ENCODE peak calls at places on chromosomes 4 and X, in four cellular contexts. T is brain microvascular endothelial cell, N is cardiac muscle cell, W is PC-3. P is an unnamed sample.

GRCh38 chr4:105061720-105062119 is 85.0 kb upstream of the TET2 start:
- DNase-seq in N (no peak), W (peak; percentile 31), T (no peak), P (no peak)

GRCh38 chrX:139642241-139642927 is 65.6 kb downstream of the MCF2 start:
- DNase-seq in W (no peak), N (peak; percentile 6), T (no peak), P (no peak)

GRCh38 chr4:152577708-152578421 is 42.0 kb upstream of the FBXW7 start:
- DNase-seq in N (no peak), T (no peak), W (no peak), P (no peak)

GRCh38 chr4:161254375-161254774 is 909.4 kb downstream of the FSTL5 start:
- DNase-seq in W (peak; percentile 35), N (no peak), T (no peak), P (no peak)

GRCh38 chrX:30308263-30309138 is 689 bp downstream of the NR0B1 start:
- DNase-seq in T (no peak), N (peak; percentile 16), W (no peak), P (peak; percentile 66)

GRCh38 chr4:132417220-132417619 is 731.9 kb upstream of the PCDH10 start:
- DNase-seq in N (no peak), W (peak; percentile 1), T (no peak), P (no peak)

GRCh38 chr4:22315643-22316042 is 200.2 kb downstream of the ADGRA3 start:
- DNase-seq in N (peak; percentile 2), T (no peak), W (peak; percentile 7), P (no peak)

GRCh38 chr4:176844448-176844847 is 51.7 kb upstream of the VEGFC start:
- DNase-seq in W (no peak), N (no peak), T (no peak), P (no peak)

DNA sequence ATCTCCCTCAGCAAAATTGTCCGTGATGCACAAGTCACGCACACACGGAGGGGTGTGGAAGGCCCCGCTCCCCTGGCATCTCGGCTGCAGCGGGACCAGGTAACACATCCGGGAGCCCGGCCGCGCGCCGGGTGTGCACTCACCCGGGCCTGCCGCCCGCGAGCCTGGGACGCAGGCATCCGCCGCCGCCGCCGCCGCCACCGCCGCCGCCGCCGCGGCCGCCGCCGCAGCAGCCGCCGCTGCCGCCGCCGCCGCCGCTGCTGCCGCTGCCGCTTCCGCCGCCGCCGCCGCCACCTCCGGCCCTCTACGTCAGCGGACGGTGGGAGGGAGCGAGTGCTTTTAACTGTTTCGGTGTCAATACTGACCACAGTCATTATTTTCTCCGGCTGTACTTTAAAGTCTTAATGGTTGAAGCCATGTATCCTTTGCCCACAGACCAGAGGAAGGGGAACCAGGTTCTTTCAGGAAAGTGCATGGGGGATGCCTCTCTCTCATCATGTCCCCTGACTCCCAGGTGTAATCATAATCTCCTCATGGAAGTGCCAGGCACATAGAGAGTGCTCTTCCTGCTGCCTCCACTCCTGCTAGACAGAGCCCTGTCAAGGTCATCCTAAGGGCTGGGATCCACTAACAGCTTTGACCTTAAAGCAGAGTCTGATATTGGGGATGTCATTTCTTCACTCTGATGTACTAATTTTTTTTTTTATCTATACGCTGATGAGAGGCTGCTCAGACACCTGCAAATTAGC is 38.0 kb downstream of the MAGEE2 start:
- DNase-seq in N (peak; percentile 24), W (peak; percentile 22), T (peak; percentile 1), P (peak; percentile 65)
- H3K4me3 ChIP-seq in N (peak overlapping the region; percentile 47), W (peak overlapping the region; percentile 72), T (peak overlapping the region; percentile 48), P (peak overlapping the region; percentile 75)

GRCh38 chrX:20442597-20442996 is 175.9 kb upstream of the RPS6KA3 start:
- DNase-seq in W (peak; percentile 86), N (peak; percentile 90), T (peak; percentile 67), P (peak; percentile 83)
- H3K27ac ChIP-seq in W (no peak overlapping the region), N (no peak overlapping the region), T (no peak overlapping the region), P (no peak overlapping the region)

DNA sequence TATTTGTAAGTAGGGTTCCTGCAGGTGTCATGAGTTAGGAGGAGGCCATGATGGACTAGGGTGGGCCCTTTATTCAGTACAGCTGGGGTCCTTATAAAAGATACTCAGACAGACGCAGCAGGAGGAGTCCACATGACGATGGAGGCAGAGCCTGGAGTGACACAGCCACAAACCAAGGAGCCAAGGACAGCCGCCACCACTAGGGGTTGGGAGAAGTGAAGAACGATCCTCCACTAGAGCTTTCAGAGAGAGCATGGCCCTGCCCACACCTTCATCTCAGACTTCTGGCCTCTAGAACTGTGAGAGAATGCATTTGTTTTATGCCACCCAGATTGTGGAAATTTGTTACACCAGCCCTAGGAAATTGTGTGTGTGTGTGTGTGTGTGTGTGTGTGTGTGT is 31.1 kb downstream of the JAKMIP1 start:
- DNase-seq in N (no peak), T (no peak), W (no peak), P (no peak)
- TF ChIP-seq CTCF in N (no peak), T (no peak), W (no peak), P (no peak)

DNA sequence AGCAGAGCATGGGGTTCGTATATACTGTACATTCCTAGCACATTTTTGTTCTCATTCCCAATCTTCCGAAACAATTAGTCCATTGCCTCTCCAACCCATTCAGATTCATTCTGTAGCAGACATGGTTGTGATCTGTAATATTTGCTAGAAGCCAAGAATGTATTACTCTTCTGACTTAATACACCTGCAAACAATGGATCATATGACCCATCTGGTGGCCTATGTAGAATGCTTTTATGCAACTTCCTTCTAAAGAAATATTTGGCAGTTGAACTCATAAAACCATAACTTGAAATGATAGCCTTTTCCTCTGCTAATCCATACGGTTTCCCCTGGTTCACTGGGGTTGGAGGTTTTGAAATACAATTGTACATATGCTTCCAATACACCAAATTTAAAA is 32.8 kb upstream of the SGMS2 start:
- DNase-seq in N (no peak), T (no peak), W (peak; percentile 33), P (no peak)
- H3K4me3 ChIP-seq in N (no peak overlapping the region), T (no peak overlapping the region), W (no peak overlapping the region), P (no peak overlapping the region)

GRCh38 chr4:168886361-168886760 is 123.7 kb downstream of the CBR4 start:
- DNase-seq in W (peak; percentile 22), T (peak; percentile 77), N (no peak), P (no peak)

GRCh38 chr4:168882650-168883233 is 127.3 kb downstream of the CBR4 start:
- DNase-seq in W (peak; percentile 19), N (peak; percentile 67), T (peak; percentile 70), P (no peak)

GRCh38 chr4:168883513-168883912 is 126.5 kb downstream of the CBR4 start:
- DNase-seq in W (no peak), N (no peak), T (no peak), P (no peak)

GRCh38 chr4:168885416-168885815 is 124.6 kb downstream of the CBR4 start:
- DNase-seq in N (no peak), W (no peak), T (peak; percentile 32), P (no peak)

GRCh38 chr4:168884251-168885124 is 125.6 kb downstream of the CBR4 start:
- DNase-seq in T (no peak), W (no peak), N (no peak), P (no peak)
- H3K27ac ChIP-seq in T (peak overlapping the region; percentile 5), W (no peak overlapping the region), N (no peak overlapping the region), P (no peak overlapping the region)

GRCh38 chr4:8586671-8587468 is 5.7 kb upstream of the CPZ start:
- DNase-seq in W (peak; percentile 33), T (no peak), N (no peak), P (peak; percentile 66)
- TF ChIP-seq CTCF in W (peak; percentile 61), T (no peak), N (no peak), P (no peak)

DNA sequence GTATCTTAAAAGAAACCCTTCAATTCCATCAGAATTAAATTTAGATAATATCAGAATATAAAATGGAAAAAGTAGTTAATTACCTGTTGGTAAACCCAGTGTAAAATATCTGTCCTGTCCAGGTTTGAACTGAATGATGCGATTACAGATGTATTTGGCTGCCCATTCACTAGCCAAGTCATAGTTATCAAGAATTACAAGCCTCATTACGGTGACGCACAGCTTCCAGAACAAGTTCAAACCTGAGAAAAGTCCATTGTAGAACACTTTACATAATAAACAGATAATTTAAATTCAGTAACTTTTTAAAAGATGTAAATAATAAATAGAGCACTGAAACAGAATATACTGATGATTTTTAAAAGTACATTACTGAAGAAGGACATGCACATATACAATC is 4.4 kb downstream of the GNPDA2 start:
- DNase-seq in W (no peak), N (no peak), T (no peak), P (no peak)
- H3K4me3 ChIP-seq in W (no peak overlapping the region), N (no peak overlapping the region), T (no peak overlapping the region), P (no peak overlapping the region)

DNA sequence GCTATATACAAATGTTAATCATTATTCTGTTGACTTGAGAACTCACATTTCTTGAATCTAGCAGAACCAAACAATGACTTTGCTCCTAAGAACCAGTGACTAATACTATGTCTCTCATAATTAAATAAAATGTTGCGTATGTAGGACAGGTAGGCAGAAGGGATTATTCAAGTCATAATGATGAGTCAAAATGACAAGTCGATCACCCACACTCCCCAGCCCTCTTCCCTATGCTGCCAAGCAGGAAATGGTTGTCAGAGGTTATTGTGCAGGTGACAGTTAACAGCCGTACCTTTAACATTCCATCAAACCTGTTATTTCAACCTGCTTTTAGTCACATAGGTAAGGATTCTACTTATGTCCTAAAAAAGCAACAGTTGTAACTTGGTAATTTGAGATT is 22.0 kb upstream of the STK26 start:
- DNase-seq in W (peak; percentile 91), N (no peak), T (no peak), P (no peak)
- H3K27ac ChIP-seq in W (peak overlapping the region; percentile 95), N (no peak overlapping the region), T (no peak overlapping the region), P (no peak overlapping the region)

P was measured in kidney.